ENCODE peak calls at places on chromosomes 11 and 22, in nine cellular contexts. V is Peyer's patch; E is Jurkat, Clone E6-1; S is anterior cingulate cortex; Q is amniotic stem cell; A is cardiac muscle cell; Y is H7; Z is neural progenitor cell; I is T-helper 9 cell. N is an unnamed sample.

GRCh38 chr11:2761131-2762030 is 61.6 kb upstream of the KCNQ1OT1 start:
- DNase-seq in V (peak), E (no peak), S (no peak), Q (no peak), A (no peak), Y (peak), Z (no peak), I (no peak), N (no peak)

GRCh38 chr11:77113382-77114088 is 10.9 kb downstream of the OMP start:
- DNase-seq in V (peak), E (no peak), S (no peak), Q (no peak), A (peak), Y (peak), Z (peak), I (no peak), N (no peak)

GRCh38 chr22:36289406-36289870 is 36.5 kb downstream of the APOL1 start:
- DNase-seq in V (no peak), E (no peak), S (no peak), Q (no peak), A (no peak), Y (peak), Z (no peak), I (no peak), N (no peak)

GRCh38 chr11:17541330-17541885 is 2.8 kb downstream of the USH1C start:
- DNase-seq in V (peak), E (no peak), S (no peak), Q (no peak), A (no peak), Y (no peak), Z (no peak), I (no peak), N (no peak)

GRCh38 chr11:90134420-90135003 is at the start of gene NAALAD2:
- DNase-seq in V (peak), E (no peak), S (peak), Q (no peak), A (peak), Y (peak), Z (peak), I (no peak), N (peak)

GRCh38 chr22:50139843-50140415 is 30.6 kb upstream of the PANX2 start:
- DNase-seq in V (no peak), E (peak), S (no peak), Q (no peak), A (no peak), Y (peak), Z (no peak), I (no peak), N (no peak)

GRCh38 chr11:75576445-75577049 is 14.5 kb downstream of the SERPINH1 start:
- DNase-seq in V (peak), E (no peak), S (no peak), Q (no peak), A (no peak), Y (peak), Z (no peak), I (no peak), N (no peak)

GRCh38 chr11:92224394-92225205 is at the start of gene FAT3:
- DNase-seq in V (no peak), E (no peak), S (peak), Q (no peak), A (peak), Y (peak), Z (peak), I (no peak), N (peak)

GRCh38 chr11:35085766-35086165 is 53.2 kb upstream of the CD44 start:
- DNase-seq in V (no peak), E (no peak), S (no peak), Q (no peak), A (no peak), Y (no peak), Z (no peak), I (no peak), N (no peak)

GRCh38 chr22:37278261-37278660 is 4.0 kb upstream of the CYTH4 start:
- DNase-seq in V (no peak), E (no peak), S (no peak), Q (no peak), A (no peak), Y (no peak), Z (no peak), I (no peak), N (no peak)

N was measured in substantia nigra.